ENCODE peak calls at places on chromosomes 6 and 20, in five cellular contexts. X is psoas muscle, D is AG04450, L is AG09309, M is lower lobe of right lung. R is an unnamed sample.

GRCh38 chr20:20368414-20369352 is 779 bp downstream of the INSM1 start:
- DNase-seq in X (no peak), D (no peak), L (no peak), M (no peak), R (no peak)

GRCh38 chr20:59010995-59011873 is 4.2 kb upstream of the CTSZ start:
- DNase-seq in X (no peak), D (peak; percentile 23), L (peak; percentile 68), M (no peak), R (no peak)

GRCh38 chr20:19497064-19497463 is 261.0 kb upstream of the RIN2 start:
- DNase-seq in X (no peak), D (no peak), L (peak; percentile 56), M (no peak), R (no peak)

GRCh38 chr20:4153251-4153650 is 137.9 kb upstream of the RNF24 start:
- DNase-seq in X (no peak), D (no peak), L (no peak), M (peak; percentile 16), R (no peak)

GRCh38 chr6:136609878-136610706 is 59.9 kb upstream of the MAP7 start:
- DNase-seq in X (peak; percentile 40), D (peak; percentile 98), L (peak; percentile 97), M (peak; percentile 63), R (no peak)

GRCh38 chr6:130927305-130927704 is 100.1 kb downstream of the SMLR1 start:
- DNase-seq in X (no peak), D (no peak), L (no peak), M (no peak), R (no peak)

GRCh38 chr20:31841928-31842327 is 3.5 kb downstream of the FOXS1 start:
- DNase-seq in X (no peak), D (no peak), L (no peak), M (no peak), R (no peak)

GRCh38 chr20:59827138-59828056 is 106.0 kb downstream of the SYCP2 start:
- DNase-seq in X (no peak), D (no peak), L (no peak), M (no peak), R (peak; percentile 91)

GRCh38 chr6:30319146-30319835 is 7.4 kb upstream of the TRIM39 start:
- DNase-seq in X (no peak), D (no peak), L (no peak), M (no peak), R (no peak)

GRCh38 chr6:446418-447366 is 55.1 kb downstream of the IRF4 start:
- DNase-seq in X (no peak), D (no peak), L (no peak), M (no peak), R (no peak)

GRCh38 chr6:69729870-69730449 is 66.8 kb downstream of the LMBRD1 start:
- DNase-seq in X (no peak), D (no peak), L (peak; percentile 7), M (no peak), R (no peak)

GRCh38 chr20:54477556-54477955 is 2.2 kb downstream of the DOK5 start:
- DNase-seq in X (no peak), D (no peak), L (no peak), M (no peak), R (no peak)

GRCh38 chr20:63951398-63952209 is 4.6 kb downstream of the UCKL1 start:
- DNase-seq in X (no peak), D (no peak), L (no peak), M (no peak), R (no peak)

GRCh38 chr20:8646716-8647115 is 422.2 kb upstream of the PLCB4 start:
- DNase-seq in X (no peak), D (peak; percentile 73), L (peak; percentile 71), M (no peak), R (no peak)

GRCh38 chr6:108133594-108134179 is 32.1 kb upstream of the NR2E1 start:
- DNase-seq in X (peak; percentile 53), D (peak; percentile 39), L (no peak), M (peak; percentile 79), R (no peak)

GRCh38 chr6:138498575-138499302 is 555 bp downstream of the NHSL1 start:
- DNase-seq in X (no peak), D (no peak), L (no peak), M (no peak), R (no peak)
- H3K4me3 ChIP-seq in X (no peak overlapping the region), D (no peak overlapping the region), L (no peak overlapping the region), M (no peak overlapping the region), R (no peak overlapping the region)

GRCh38 chr6:163808871-163809270 is 394.4 kb downstream of the QKI start:
- DNase-seq in X (no peak), D (no peak), L (no peak), M (no peak), R (peak; percentile 70)

GRCh38 chr6:163808231-163808630 is 393.7 kb downstream of the QKI start:
- DNase-seq in X (no peak), D (no peak), L (no peak), M (no peak), R (no peak)

GRCh38 chr6:163804991-163805390 is 390.5 kb downstream of the QKI start:
- DNase-seq in X (no peak), D (no peak), L (no peak), M (no peak), R (no peak)

GRCh38 chr6:163811317-163811716 is 396.8 kb downstream of the QKI start:
- DNase-seq in X (no peak), D (no peak), L (no peak), M (no peak), R (peak; percentile 68)

DNA sequence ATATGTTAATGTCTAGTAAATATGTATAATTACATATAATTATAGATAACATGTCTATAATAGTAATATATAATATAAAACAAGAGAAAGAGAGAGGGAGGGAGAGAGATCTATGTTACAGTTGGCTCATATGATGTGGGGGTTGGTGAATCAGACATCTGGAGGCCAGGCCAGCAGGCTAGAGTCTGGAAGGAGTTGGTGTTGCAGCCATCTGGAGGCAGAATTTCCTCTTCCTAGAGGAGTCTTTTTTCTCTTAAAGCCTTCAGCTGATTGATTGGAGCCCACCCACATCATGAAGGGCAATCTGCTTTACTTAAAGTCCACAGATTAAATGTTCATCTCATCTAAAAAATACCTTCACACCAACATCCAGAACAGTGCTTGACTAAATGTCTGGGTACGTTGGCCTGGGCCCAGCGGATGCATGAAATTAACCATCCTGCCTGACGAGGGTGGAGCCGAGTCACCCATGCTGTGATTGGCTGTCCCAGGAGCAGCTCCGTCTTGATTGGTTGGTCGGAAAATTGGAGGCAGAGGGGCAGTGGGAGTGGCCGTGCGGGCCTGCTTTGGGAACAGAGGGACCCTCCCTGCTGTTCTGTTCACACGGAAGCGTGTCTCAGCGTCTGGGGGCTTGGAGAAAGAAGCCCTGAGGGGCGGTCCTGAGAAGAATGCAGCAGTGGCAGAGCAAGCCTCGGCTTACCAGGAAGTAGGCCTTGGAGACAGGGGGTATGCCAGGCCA is 392.4 kb downstream of the QKI start:
- DNase-seq in X (no peak), D (no peak), L (no peak), M (no peak), R (peak; percentile 89)
- H3K4me3 ChIP-seq in X (no peak overlapping the region), D (no peak overlapping the region), L (no peak overlapping the region), M (no peak overlapping the region), R (no peak overlapping the region)

DNA sequence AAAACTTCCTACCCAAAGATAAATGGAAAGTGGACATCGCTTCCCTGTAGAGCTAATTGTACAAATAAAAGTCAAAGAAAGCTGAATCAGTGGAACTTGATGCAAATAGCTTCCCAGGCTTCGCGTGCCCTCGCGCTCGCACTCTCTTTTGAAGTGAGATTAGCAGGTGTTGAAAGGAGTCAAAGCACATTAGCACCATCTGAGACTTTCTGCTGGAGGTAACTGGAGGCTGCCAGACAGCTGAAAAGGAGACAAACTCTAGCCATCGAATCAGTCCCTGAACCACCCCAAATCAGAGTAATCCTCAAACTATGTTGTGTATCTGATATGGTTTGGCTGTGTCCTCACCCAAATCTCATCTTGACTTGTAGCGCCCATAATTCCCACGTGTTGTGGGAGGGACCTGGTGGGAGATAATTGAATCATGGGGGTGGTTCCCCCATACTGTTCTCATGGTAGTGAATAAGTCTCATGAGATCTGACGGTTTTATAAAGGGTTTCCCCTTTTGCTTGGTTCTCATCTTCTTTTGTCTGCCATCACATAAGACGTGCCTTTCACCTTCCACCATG is 23.7 kb downstream of the SULF2 start:
- DNase-seq in X (no peak), D (no peak), L (no peak), M (no peak), R (no peak)
- H3K4me3 ChIP-seq in X (no peak overlapping the region), D (no peak overlapping the region), L (no peak overlapping the region), M (no peak overlapping the region), R (no peak overlapping the region)

GRCh38 chr6:13614926-13615801 is at the start of gene NOL7:
- DNase-seq in X (peak; percentile 97), D (peak; percentile 98), L (peak; percentile 96), M (peak; percentile 97), R (peak; percentile 99)

GRCh38 chr6:13615802-13616140 is 636 bp downstream of the NOL7 start:
- DNase-seq in X (peak; percentile 59), D (no peak), L (no peak), M (peak; percentile 72), R (no peak)

GRCh38 chr6:13613029-13613594 is 2.0 kb upstream of the NOL7 start:
- DNase-seq in X (no peak), D (no peak), L (no peak), M (no peak), R (no peak)

GRCh38 chr6:13614126-13614925 is 809 bp upstream of the NOL7 start:
- DNase-seq in X (peak; percentile 58), D (no peak), L (no peak), M (peak; percentile 71), R (no peak)

DNA sequence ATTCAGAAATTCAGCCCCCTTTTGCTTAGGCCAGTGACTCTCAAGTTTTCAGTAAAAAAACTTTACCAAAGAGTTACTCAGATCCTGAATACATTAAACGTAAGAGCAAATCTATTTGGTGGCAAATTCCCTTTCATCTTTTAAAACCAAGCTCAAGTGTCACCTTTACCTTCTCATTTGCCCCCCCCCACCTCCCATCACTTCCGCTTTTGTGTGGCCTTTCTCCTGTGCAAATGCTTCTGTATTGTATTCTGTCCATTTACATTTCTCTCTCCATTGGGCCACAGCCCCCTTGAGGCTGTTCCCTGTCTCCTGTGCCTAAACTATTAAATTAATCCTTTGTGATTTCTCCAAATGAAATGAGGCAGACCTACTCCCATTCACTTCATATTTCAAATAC is 1.9 kb downstream of the NOL7 start:
- DNase-seq in X (no peak), D (no peak), L (no peak), M (no peak), R (no peak)
- H3K4me3 ChIP-seq in X (no peak overlapping the region), D (no peak overlapping the region), L (no peak overlapping the region), M (no peak overlapping the region), R (no peak overlapping the region)